ENCODE peak calls at places on chromosome 4, in eight cellular contexts. O is CD14-positive monocyte; D is AG09309; I is CD4-positive, alpha-beta memory T cell; W is naive B cell; F is activated CD4-positive, alpha-beta T cell treated with anti-CD3 and anti-CD28 coated beads, Interleukin-2, amount 10 ng/mL, durations not matched to agents 7 days and 5 days; A is left cardiac atrium; V is pancreas. Y is an unnamed sample.

GRCh38 chr4:24743931-24744330 is 51.4 kb upstream of the SOD3 start:
- DNase-seq in O (no peak), D (no peak), I (no peak), W (no peak), F (no peak), A (no peak), V (no peak), Y (no peak)

GRCh38 chr4:8144359-8144758 is 14.3 kb downstream of the ABLIM2 start:
- DNase-seq in O (no peak), D (no peak), I (no peak), W (no peak), F (no peak), A (no peak), V (no peak), Y (no peak)

GRCh38 chr4:138310498-138310897 is 68.3 kb upstream of the SLC7A11 start:
- DNase-seq in O (no peak), D (no peak), I (no peak), W (no peak), F (no peak), A (no peak), V (no peak), Y (no peak)

GRCh38 chr4:173191623-173192041 is 23.0 kb downstream of the GALNT7 start:
- DNase-seq in O (no peak), D (no peak), I (no peak), W (no peak), F (no peak), A (no peak), V (no peak), Y (no peak)

GRCh38 chr4:2141762-2142520 is 82.8 kb downstream of the NAT8L start:
- DNase-seq in O (no peak), D (no peak), I (no peak), W (no peak), F (no peak), A (no peak), V (no peak), Y (no peak)

GRCh38 chr4:35364321-35364870 is 879.9 kb downstream of the ARAP2 start:
- DNase-seq in O (no peak), D (no peak), I (no peak), W (no peak), F (no peak), A (no peak), V (no peak), Y (no peak)

GRCh38 chr4:145614235-145614615 is 5.0 kb upstream of the MMAA start:
- DNase-seq in O (no peak), D (no peak), I (no peak), W (no peak), F (no peak), A (no peak), V (no peak), Y (no peak)

GRCh38 chr4:48388504-48389154 is 47.3 kb downstream of the SLAIN2 start:
- DNase-seq in O (no peak), D (no peak), I (no peak), W (no peak), F (no peak), A (no peak), V (no peak), Y (no peak)

GRCh38 chr4:151325320-151326246 is at the start of gene SH3D19:
- DNase-seq in O (no peak), D (no peak), I (no peak), W (no peak), F (no peak), A (peak; percentile 83), V (peak; percentile 78), Y (peak; percentile 69)

GRCh38 chr4:83113429-83113786 is 1.1 kb downstream of the PLAC8 start:
- DNase-seq in O (no peak), D (no peak), I (no peak), W (no peak), F (peak; percentile 34), A (no peak), V (no peak), Y (no peak)

GRCh38 chr4:23268072-23268771 is 575.5 kb downstream of the GBA3 start:
- DNase-seq in O (no peak), D (no peak), I (no peak), W (no peak), F (no peak), A (no peak), V (no peak), Y (no peak)

GRCh38 chr4:88919056-88919455 is 137.9 kb downstream of the FAM13A start:
- DNase-seq in O (no peak), D (no peak), I (no peak), W (no peak), F (no peak), A (no peak), V (no peak), Y (no peak)

GRCh38 chr4:128310266-128310697 is 22.7 kb upstream of the PGRMC2 start:
- DNase-seq in O (no peak), D (no peak), I (no peak), W (no peak), F (no peak), A (no peak), V (peak; percentile 45), Y (no peak)

GRCh38 chr4:119490335-119490734 is 138.3 kb downstream of the PDE5A start:
- DNase-seq in O (no peak), D (no peak), I (no peak), W (no peak), F (no peak), A (no peak), V (no peak), Y (no peak)

GRCh38 chr4:123826896-123827295 is 430.3 kb downstream of the SPRY1 start:
- DNase-seq in O (no peak), D (no peak), I (no peak), W (no peak), F (no peak), A (peak; percentile 54), V (no peak), Y (no peak)

GRCh38 chr4:39320381-39321115 is 45.6 kb downstream of the RFC1 start:
- DNase-seq in O (no peak), D (no peak), I (no peak), W (no peak), F (no peak), A (no peak), V (no peak), Y (no peak)

GRCh38 chr4:137343221-137343620 is 189.1 kb downstream of the PCDH18 start:
- DNase-seq in O (no peak), D (no peak), I (no peak), W (no peak), F (no peak), A (no peak), V (no peak), Y (no peak)

GRCh38 chr4:138097912-138098600 is 144.1 kb downstream of the SLC7A11 start:
- DNase-seq in O (no peak), D (no peak), I (no peak), W (no peak), F (no peak), A (no peak), V (no peak), Y (no peak)

GRCh38 chr4:148044889-148045352 is 313.0 kb downstream of the ARHGAP10 start:
- DNase-seq in O (no peak), D (no peak), I (no peak), W (no peak), F (peak; percentile 27), A (no peak), V (no peak), Y (no peak)

GRCh38 chr4:169485791-169486742 is 126.3 kb downstream of the NEK1 start:
- DNase-seq in O (no peak), D (peak; percentile 16), I (peak; percentile 22), W (peak; percentile 23), F (peak; percentile 62), A (no peak), V (peak; percentile 18), Y (no peak)

GRCh38 chr4:121950212-121950679 is 1.6 kb downstream of the TRPC3 start:
- DNase-seq in O (no peak), D (peak; percentile 13), I (peak; percentile 82), W (peak; percentile 74), F (peak; percentile 83), A (peak; percentile 83), V (peak; percentile 51), Y (peak; percentile 83)

GRCh38 chr4:177008071-177008835 is 215.5 kb upstream of the VEGFC start:
- DNase-seq in O (no peak), D (no peak), I (no peak), W (no peak), F (no peak), A (no peak), V (no peak), Y (no peak)